ENCODE peak calls at places on chromosomes 13 and 19, in eight cellular contexts. H is OCI-LY7, L is neural progenitor cell, C is A549, D is upper lobe of right lung, M is DND-41, S is heart right ventricle, F is PC-3. Q is an unnamed sample.

GRCh38 chr13:106534844-106535551 is 464 bp downstream of the EFNB2 start:
- DNase-seq in D (peak; percentile 76), L (no peak), S (no peak), H (peak; percentile 4), M (no peak), F (peak; percentile 13), C (peak; percentile 17), Q (no peak)

GRCh38 chr13:29884671-29885424 is 34.4 kb upstream of the UBL3 start:
- DNase-seq in M (no peak), C (no peak), S (no peak), F (no peak), D (no peak), L (peak; percentile 78), H (no peak), Q (no peak)

GRCh38 chr19:10502524-10503001 is 593 bp downstream of the KEAP1 start:
- DNase-seq in M (peak; percentile 96), D (peak; percentile 98), L (peak; percentile 94), C (peak; percentile 71), S (peak; percentile 94), F (peak; percentile 94), H (peak; percentile 96), Q (peak; percentile 63)

GRCh38 chr13:31207630-31208549 is 8.1 kb downstream of the B3GLCT start:
- DNase-seq in L (peak; percentile 25), M (no peak), F (no peak), S (peak; percentile 30), H (no peak), D (no peak), C (no peak), Q (no peak)

GRCh38 chr13:43946281-43946680 is 66.6 kb downstream of the LACC1 start:
- DNase-seq in L (no peak), C (no peak), S (no peak), H (no peak), F (no peak), D (no peak), M (no peak), Q (no peak)

GRCh38 chr13:83895994-83896580 is 13.8 kb upstream of the SLITRK1 start:
- DNase-seq in F (peak; percentile 76), S (no peak), L (no peak), C (no peak), M (peak; percentile 12), D (no peak), H (no peak), Q (peak; percentile 95)

GRCh38 chr13:100922599-100922998 is 248.0 kb upstream of the TMTC4 start:
- DNase-seq in D (no peak), H (no peak), L (no peak), M (no peak), S (no peak), F (no peak), C (no peak), Q (no peak)

GRCh38 chr19:49217382-49217781 is 59.8 kb downstream of the TRPM4 start:
- DNase-seq in L (no peak), F (no peak), M (no peak), S (peak; percentile 65), H (no peak), C (no peak), D (no peak), Q (no peak)

GRCh38 chr19:55820037-55820436 is 11.8 kb downstream of the NLRP11 start:
- DNase-seq in H (peak; percentile 66), L (no peak), S (no peak), D (no peak), C (no peak), M (no peak), F (no peak), Q (no peak)

GRCh38 chr19:42461700-42462324 is 19.1 kb upstream of the CXCL17 start:
- DNase-seq in M (no peak), C (no peak), S (peak; percentile 12), F (no peak), L (no peak), D (no peak), H (no peak), Q (no peak)

GRCh38 chr13:25662516-25662915 is 290.7 kb downstream of the ATP8A2 start:
- DNase-seq in D (no peak), L (no peak), M (no peak), F (no peak), S (no peak), C (no peak), H (no peak), Q (no peak)

GRCh38 chr13:41520016-41520698 is 62.8 kb downstream of the RGCC start:
- DNase-seq in L (no peak), C (no peak), S (no peak), D (no peak), H (no peak), M (no peak), F (no peak), Q (no peak)

DNA sequence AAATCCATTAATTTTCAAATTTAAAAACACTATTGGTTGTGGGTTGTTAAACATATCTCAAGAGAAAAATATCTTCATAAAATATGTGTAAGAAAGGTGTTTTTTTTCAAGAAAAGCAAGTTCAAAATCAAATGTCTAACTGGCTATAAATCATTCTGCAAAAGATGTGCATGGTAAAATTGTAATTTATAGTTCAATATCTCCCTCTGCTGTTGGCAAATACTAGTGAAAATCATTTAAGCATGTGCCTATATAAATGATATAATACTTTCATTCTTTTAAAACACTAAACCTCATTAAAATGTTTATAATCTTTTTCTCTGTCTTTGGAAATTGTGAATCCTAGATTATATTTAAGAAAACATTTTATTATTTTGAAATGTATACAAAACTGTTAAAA is 17.2 kb upstream of the SLITRK6 start:
- DNase-seq in S (no peak), D (no peak), F (peak; percentile 56), H (no peak), L (no peak), M (no peak), C (no peak), Q (no peak)
- TF ChIP-seq CTCF in S (no peak), D (no peak), F (peak; percentile 58), H (peak; percentile 59), L (peak; percentile 16), M (peak; percentile 35), C (peak; percentile 40), Q (peak; percentile 53)

GRCh38 chr13:51827254-51827653 is 17.7 kb downstream of the TMEM272 start:
- DNase-seq in L (no peak), C (no peak), F (no peak), S (no peak), D (no peak), M (no peak), H (peak; percentile 63), Q (no peak)
- H3K4me1 ChIP-seq in L (peaks cover 3% of the 10 kb centered on the region), C (no peaks in the 10 kb centered on the region), F (no peaks in the 10 kb centered on the region), S (peaks cover 24% of the 10 kb centered on the region), D (peaks cover 25% of the 10 kb centered on the region), M (peaks cover 12% of the 10 kb centered on the region), H (peaks cover 100% of the 10 kb centered on the region), Q (no peaks in the 10 kb centered on the region)

DNA sequence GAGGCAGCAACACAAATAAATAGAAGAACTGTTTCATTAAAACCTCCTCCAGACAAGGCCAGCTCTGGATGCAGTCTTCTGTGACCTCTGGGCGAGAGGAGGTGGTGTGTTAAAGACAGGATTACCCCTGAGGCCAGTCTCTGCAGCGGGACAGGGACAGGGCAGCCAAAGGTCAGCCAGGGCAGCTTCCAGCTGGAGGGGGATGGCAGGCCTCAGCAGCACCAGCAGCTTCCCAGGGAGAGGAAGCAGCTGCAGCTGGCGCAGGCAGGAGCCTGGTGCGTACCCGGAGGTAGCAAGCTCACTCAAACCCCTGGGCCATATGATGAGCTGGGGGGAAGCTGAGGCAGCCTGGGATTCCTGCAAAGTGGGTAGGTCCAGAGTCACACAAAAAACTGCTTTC is 238.1 kb upstream of the MAB21L1 start:
- DNase-seq in L (peak; percentile 71), H (no peak), S (no peak), C (no peak), M (no peak), F (no peak), D (no peak), Q (no peak)
- H3K27ac ChIP-seq in L (no peak overlapping the region), H (no peak overlapping the region), S (no peak overlapping the region), C (no peak overlapping the region), M (no peak overlapping the region), F (no peak overlapping the region), D (no peak overlapping the region), Q (no peak overlapping the region)

GRCh38 chr19:17873661-17874422 is 2.1 kb downstream of the SLC5A5 start:
- DNase-seq in D (peak; percentile 77), C (peak; percentile 49), H (peak; percentile 78), L (peak; percentile 94), S (no peak), F (peak; percentile 60), M (no peak), Q (no peak)

GRCh38 chr19:17869114-17869608 is 2.6 kb upstream of the SLC5A5 start:
- DNase-seq in F (no peak), C (no peak), L (no peak), M (no peak), S (no peak), H (no peak), D (no peak), Q (no peak)

GRCh38 chr19:17872251-17873001 is 681 bp downstream of the SLC5A5 start:
- DNase-seq in S (no peak), F (no peak), H (no peak), D (no peak), L (no peak), C (no peak), M (no peak), Q (no peak)

GRCh38 chr19:17871032-17871877 is 490 bp upstream of the SLC5A5 start:
- DNase-seq in C (no peak), S (no peak), F (no peak), M (no peak), H (no peak), D (no peak), L (no peak), Q (no peak)

DNA sequence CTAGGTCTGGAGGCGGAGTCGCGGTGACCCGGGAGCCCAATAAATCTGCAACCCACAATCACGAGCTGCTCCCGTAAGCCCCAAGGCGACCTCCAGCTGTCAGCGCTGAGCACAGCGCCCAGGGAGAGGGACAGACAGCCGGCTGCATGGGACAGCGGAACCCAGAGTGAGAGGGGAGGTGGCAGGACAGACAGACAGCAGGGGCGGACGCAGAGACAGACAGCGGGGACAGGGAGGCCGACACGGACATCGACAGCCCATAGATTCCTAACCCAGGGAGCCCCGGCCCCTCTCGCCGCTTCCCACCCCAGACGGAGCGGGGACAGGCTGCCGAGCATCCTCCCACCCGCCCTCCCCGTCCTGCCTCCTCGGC is at the start of gene SLC5A5:
- DNase-seq in S (no peak), D (no peak), F (peak; percentile 16), L (peak; percentile 45), M (no peak), H (no peak), C (no peak), Q (no peak)
- TF ChIP-seq CTCF in S (no peak), D (no peak), F (no peak), L (no peak), M (no peak), H (no peak), C (no peak), Q (no peak)

DNA sequence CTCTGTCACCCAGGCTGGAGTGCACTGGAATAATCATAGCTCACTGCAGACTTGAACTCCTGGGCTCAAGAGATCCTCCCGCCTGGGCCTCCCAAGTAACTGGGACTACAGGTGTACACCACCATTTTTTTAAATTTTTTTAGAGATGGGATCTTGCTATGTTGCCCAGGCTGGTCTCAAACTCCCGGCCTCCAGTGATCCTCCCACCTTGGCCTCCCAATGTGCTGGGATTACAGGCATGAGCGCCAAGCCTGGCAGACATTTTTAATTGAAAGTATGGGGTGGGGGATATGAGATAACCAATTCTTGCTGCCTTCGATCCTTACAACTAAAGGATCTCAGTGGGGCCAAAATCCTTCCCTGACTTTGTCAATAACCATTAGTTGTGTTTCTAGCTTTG is 91.8 kb downstream of the ZNF557 start:
- DNase-seq in C (no peak), F (no peak), S (no peak), H (no peak), M (no peak), L (no peak), D (no peak), Q (no peak)
- H3K4me1 ChIP-seq in C (no peaks in the 10 kb centered on the region), F (no peaks in the 10 kb centered on the region), S (peaks cover 22% of the 10 kb centered on the region), H (no peaks in the 10 kb centered on the region), M (no peaks in the 10 kb centered on the region), L (no peaks in the 10 kb centered on the region), D (peaks cover 4% of the 10 kb centered on the region), Q (no peaks in the 10 kb centered on the region)

GRCh38 chr13:22469421-22469820 is 711.4 kb upstream of the SGCG start:
- DNase-seq in L (no peak), H (no peak), M (no peak), F (no peak), C (no peak), D (no peak), S (no peak), Q (no peak)
- H3K27ac ChIP-seq in L (no peak overlapping the region), H (no peak overlapping the region), M (no peak overlapping the region), F (no peak overlapping the region), C (no peak overlapping the region), D (no peak overlapping the region), S (no peak overlapping the region), Q (no peak overlapping the region)